ENCODE peak calls at places on chromosomes 3 and 15, in four cellular contexts. W is mammary epithelial cell, Q is PC-9, J is colonic mucosa. M is an unnamed sample.

GRCh38 chr15:93087825-93088199 is 1.2 kb downstream of the RGMA start:
- DNase-seq in W (peak; percentile 52), Q (no peak), J (peak; percentile 78), M (peak; percentile 82)

GRCh38 chr3:73542127-73542526 is 82.6 kb downstream of the PDZRN3 start:
- DNase-seq in W (peak; percentile 75), Q (no peak), J (peak; percentile 73), M (peak; percentile 80)

GRCh38 chr3:29893024-29893554 is 612.2 kb downstream of the RBMS3 start:
- DNase-seq in W (no peak), Q (no peak), J (no peak), M (no peak)

GRCh38 chr3:42651248-42652091 is 2.0 kb upstream of the ZBTB47 start:
- DNase-seq in W (peak; percentile 70), Q (peak; percentile 69), J (no peak), M (no peak)

GRCh38 chr15:68106656-68107055 is 52.5 kb downstream of the PIAS1 start:
- DNase-seq in W (no peak), Q (no peak), J (no peak), M (no peak)

GRCh38 chr15:63093486-63094205 is 28.0 kb upstream of the LACTB start:
- DNase-seq in W (peak; percentile 60), Q (no peak), J (peak; percentile 92), M (peak; percentile 89)

GRCh38 chr3:40939113-40940070 is 259.9 kb upstream of the CTNNB1 start:
- DNase-seq in W (peak; percentile 33), Q (no peak), J (no peak), M (peak; percentile 59)

GRCh38 chr15:57570994-57571393 is 20.7 kb upstream of the MYZAP start:
- DNase-seq in W (peak; percentile 87), Q (peak; percentile 90), J (no peak), M (no peak)

GRCh38 chr3:115688408-115688807 is 65.1 kb downstream of the GAP43 start:
- DNase-seq in W (no peak), Q (no peak), J (no peak), M (no peak)

GRCh38 chr15:47582283-47582682 is 135.0 kb upstream of the SEMA6D start:
- DNase-seq in W (no peak), Q (no peak), J (no peak), M (no peak)

GRCh38 chr3:78785004-78785403 is 982.8 kb downstream of the ROBO1 start:
- DNase-seq in W (peak; percentile 11), Q (no peak), J (no peak), M (no peak)

GRCh38 chr15:77974098-77974414 is 103.5 kb downstream of the TBC1D2B start:
- DNase-seq in W (no peak), Q (no peak), J (peak; percentile 42), M (peak; percentile 51)

GRCh38 chr3:48478631-48479555 is 25.1 kb downstream of the SHISA5 start:
- DNase-seq in W (peak; percentile 81), Q (no peak), J (no peak), M (no peak)

GRCh38 chr15:77180270-77180669 is 109.4 kb upstream of the TSPAN3 start:
- DNase-seq in W (no peak), Q (no peak), J (no peak), M (no peak)

GRCh38 chr3:189184566-189184965 is 12.8 kb downstream of the TPRG1 start:
- DNase-seq in W (no peak), Q (no peak), J (no peak), M (no peak)

GRCh38 chr3:125479091-125479490 is 40.9 kb downstream of the SNX4 start:
- DNase-seq in W (no peak), Q (no peak), J (no peak), M (no peak)

GRCh38 chr3:14428087-14429067 is 26.0 kb downstream of the SLC6A6 start:
- DNase-seq in W (no peak), Q (no peak), J (no peak), M (no peak)

GRCh38 chr3:184284696-184285095 is 8.9 kb downstream of the ECE2 start:
- DNase-seq in W (peak; percentile 50), Q (peak; percentile 67), J (peak; percentile 27), M (peak; percentile 73)

DNA sequence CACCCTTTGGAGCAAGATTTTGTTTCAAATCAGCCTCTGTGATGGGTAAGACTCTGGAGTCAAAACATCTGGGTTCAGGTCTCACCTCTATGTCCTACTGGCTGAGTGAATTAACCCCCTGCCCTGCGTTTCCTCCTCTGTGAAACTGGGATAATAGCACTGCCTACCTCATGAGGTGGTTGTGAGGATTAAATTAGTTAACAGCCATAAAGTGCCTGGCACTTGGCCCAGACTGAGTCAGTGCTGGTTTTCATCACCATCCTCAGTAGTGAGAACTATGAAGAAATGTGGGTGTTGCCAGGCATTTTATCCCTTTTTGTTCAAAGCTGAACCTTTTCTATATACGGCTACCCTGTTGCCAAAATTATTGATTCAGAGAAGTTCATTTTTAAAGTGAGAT is 36.0 kb downstream of the EIF2AK4 start:
- DNase-seq in W (peak; percentile 79), Q (peak; percentile 66), J (peak; percentile 79), M (peak; percentile 51)
- H3K36me3 ChIP-seq in W (peaks cover 26% of the 10 kb centered on the region), Q (no peaks in the 10 kb centered on the region), J (no peaks in the 10 kb centered on the region), M (no peaks in the 10 kb centered on the region)

GRCh38 chr15:99145005-99145404 is 40.1 kb downstream of the SYNM start:
- DNase-seq in W (no peak), Q (no peak), J (no peak), M (no peak)

GRCh38 chr15:99143655-99144610 is 39.1 kb downstream of the SYNM start:
- DNase-seq in W (peak; percentile 50), Q (no peak), J (peak; percentile 38), M (peak; percentile 60)

GRCh38 chr15:99141943-99142342 is 37.1 kb downstream of the SYNM start:
- DNase-seq in W (no peak), Q (no peak), J (no peak), M (no peak)

GRCh38 chr15:99142562-99142961 is 37.7 kb downstream of the SYNM start:
- DNase-seq in W (no peak), Q (no peak), J (no peak), M (no peak)

GRCh38 chr15:99143230-99143629 is 38.4 kb downstream of the SYNM start:
- DNase-seq in W (no peak), Q (no peak), J (no peak), M (no peak)
- H3K4me1 ChIP-seq in W (peaks cover 4% of the 10 kb centered on the region), Q (no peaks in the 10 kb centered on the region), J (no peaks in the 10 kb centered on the region), M (peaks cover 11% of the 10 kb centered on the region)

DNA sequence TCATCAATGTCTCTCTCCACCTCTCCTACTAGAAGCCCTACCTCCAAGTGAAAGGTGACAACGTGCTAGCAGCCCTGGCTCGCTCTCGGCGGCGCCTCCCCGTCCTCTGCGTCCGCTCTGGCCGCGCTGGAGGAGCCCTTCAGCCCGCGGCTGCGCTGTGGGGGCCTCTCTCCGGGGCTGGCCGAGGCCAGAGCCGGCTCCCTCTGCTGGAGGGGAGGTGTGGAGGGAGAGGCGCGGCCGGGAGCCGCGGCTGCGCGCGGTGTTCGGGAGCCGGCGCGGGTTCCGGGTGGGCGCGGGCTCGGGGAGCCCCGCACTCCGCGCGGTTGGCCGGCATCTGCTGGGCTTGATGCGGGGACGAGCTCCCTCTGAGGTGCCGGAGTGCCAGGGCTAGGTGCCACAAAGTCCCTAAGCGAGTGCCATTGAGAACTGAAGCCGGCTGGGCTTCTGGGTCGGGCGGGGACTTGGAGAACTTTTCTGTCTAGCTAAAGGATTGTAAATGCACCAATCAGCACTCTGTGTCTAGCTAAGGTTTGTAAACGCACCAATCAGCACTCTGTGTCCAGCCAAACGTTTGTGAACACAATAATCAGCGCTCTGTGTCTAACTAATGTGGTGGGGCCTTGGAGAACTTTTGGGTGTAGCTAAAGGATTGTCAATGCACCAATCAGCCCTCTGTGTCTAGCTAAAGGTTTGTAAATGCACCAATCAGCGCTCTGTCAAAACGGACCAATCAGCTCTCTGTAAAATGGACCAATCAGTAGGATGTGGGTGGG is 84.8 kb upstream of the ARRDC4 start:
- DNase-seq in W (no peak), Q (no peak), J (peak; percentile 28), M (peak; percentile 39)
- TF ChIP-seq CTCF in W (no peak), Q (no peak), J (peak; percentile 18), M (peak; percentile 27)

DNA sequence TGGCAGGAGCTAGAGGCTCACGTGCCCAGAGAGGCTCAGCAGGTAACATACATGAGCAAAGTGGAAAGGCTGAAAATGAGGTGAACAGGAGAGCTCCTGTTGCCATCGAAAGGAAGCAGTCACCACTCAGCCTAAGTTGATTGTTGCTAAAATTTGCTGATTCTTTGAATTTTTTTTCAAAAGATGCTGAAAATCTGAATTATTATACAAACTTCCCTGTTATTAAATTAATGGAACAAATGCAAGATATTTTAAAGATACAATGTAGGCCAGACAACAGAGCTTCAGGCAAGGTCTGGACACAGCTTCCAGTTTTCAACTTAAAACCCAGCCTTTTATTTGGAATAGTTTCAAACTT is 151.3 kb downstream of the GHSR start:
- DNase-seq in W (no peak), Q (no peak), J (no peak), M (no peak)
- H3K36me3 ChIP-seq in W (peaks cover 16% of the 10 kb centered on the region), Q (peaks cover 80% of the 10 kb centered on the region), J (peaks cover 8% of the 10 kb centered on the region), M (no peaks in the 10 kb centered on the region)

GRCh38 chr3:178513539-178514410 is 22.5 kb upstream of the KCNMB2 start:
- DNase-seq in W (no peak), Q (no peak), J (no peak), M (no peak)
- H3K4me1 ChIP-seq in W (no peaks in the 10 kb centered on the region), Q (peaks cover 1% of the 10 kb centered on the region), J (no peaks in the 10 kb centered on the region), M (peaks cover 4% of the 10 kb centered on the region)

M was measured in body of pancreas.